ENCODE peak calls at places on chromosomes 4 and X, in five cellular contexts. Q is A549, V is HepG2, I is WTC11, U is K562. P is an unnamed sample.

GRCh38 chr4:111952708-111953107 is 192.5 kb upstream of the FAM241A start:
- DNase-seq in Q (no peak), V (no peak), I (no peak), U (no peak), P (no peak)

GRCh38 chrX:129653181-129653984 is 1.4 kb downstream of the APLN start:
- DNase-seq in Q (no peak), V (no peak), I (no peak), U (no peak), P (no peak)

GRCh38 chrX:21524008-21524407 is 134.1 kb downstream of the KLHL34 start:
- DNase-seq in Q (no peak), V (no peak), I (no peak), U (no peak), P (no peak)

GRCh38 chrX:65536291-65536690 is 1.7 kb upstream of the LAS1L start:
- DNase-seq in Q (no peak), V (no peak), I (no peak), U (no peak), P (no peak)

GRCh38 chr4:46908148-46908547 is 897 bp downstream of the COX7B2 start:
- DNase-seq in Q (no peak), V (no peak), I (no peak), U (no peak), P (no peak)

GRCh38 chrX:41381685-41382084 is 47.7 kb downstream of the DDX3X start:
- DNase-seq in Q (peak; percentile 93), V (peak; percentile 89), I (peak; percentile 28), U (no peak), P (no peak)

GRCh38 chr4:65535128-65535527 is 135.2 kb downstream of the EPHA5 start:
- DNase-seq in Q (peak; percentile 23), V (no peak), I (no peak), U (no peak), P (no peak)

GRCh38 chrX:16433021-16433420 is 216.9 kb upstream of the S100G start:
- DNase-seq in Q (no peak), V (no peak), I (no peak), U (no peak), P (no peak)

GRCh38 chr4:65502151-65502691 is 168.1 kb downstream of the EPHA5 start:
- DNase-seq in Q (peak; percentile 70), V (no peak), I (no peak), U (no peak), P (no peak)

GRCh38 chr4:5821665-5822358 is 71.1 kb downstream of the CRMP1 start:
- DNase-seq in Q (peak; percentile 11), V (no peak), I (peak; percentile 71), U (peak; percentile 66), P (no peak)

GRCh38 chr4:26885912-26886274 is 25.3 kb downstream of the STIM2 start:
- DNase-seq in Q (no peak), V (no peak), I (no peak), U (no peak), P (peak; percentile 65)

GRCh38 chr4:89305712-89306437 is 1.7 kb downstream of the GPRIN3 start:
- DNase-seq in Q (peak; percentile 71), V (no peak), I (no peak), U (no peak), P (no peak)

DNA sequence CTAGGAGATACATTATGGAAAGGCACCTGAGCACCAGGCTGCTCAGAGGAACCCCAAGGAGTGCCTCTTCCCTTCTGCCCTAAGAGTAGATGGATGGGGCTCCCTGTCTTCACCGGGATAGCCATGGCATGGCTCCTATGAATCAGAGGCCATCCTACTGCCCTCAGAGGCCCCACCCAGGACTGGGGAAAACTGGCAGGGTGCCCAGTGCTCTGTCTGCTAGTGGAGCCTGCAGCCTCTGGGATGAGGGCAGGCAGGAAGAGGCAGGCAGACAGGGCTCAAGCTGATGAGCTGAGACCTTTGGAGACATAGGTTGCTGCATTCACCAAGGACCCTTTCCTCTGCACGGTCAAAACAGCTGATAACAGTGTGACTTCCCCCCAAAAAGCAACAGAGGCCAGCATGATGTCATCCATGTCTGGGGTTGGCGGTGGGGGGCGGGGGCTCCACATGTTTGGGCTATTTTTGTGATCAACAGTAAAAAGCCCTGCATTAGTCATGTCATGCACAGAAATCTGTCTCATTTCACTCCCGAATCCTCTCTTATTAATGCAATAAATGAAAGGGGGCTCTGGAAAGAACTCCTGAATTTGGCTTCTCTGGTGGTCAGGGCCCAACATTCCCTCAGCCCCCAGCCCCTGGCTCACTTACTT is 207.6 kb upstream of the MAMLD1 start:
- DNase-seq in Q (peak; percentile 58), V (no peak), I (no peak), U (no peak), P (no peak)
- TF ChIP-seq ESRRA in Q (no peak), V (no peak), I (no peak), U (no peak), P (no peak)

GRCh38 chr4:6918345-6918744 is 8.7 kb downstream of the TBC1D14 start:
- DNase-seq in Q (no peak), V (no peak), I (no peak), U (no peak), P (no peak)
- TF ChIP-seq ESRRA in Q (no peak), V (no peak), I (no peak), U (peak; percentile 82), P (no peak)

GRCh38 chr4:7640136-7640535 is 205.4 kb upstream of the PSAPL1 start:
- DNase-seq in Q (no peak), V (no peak), I (no peak), U (no peak), P (no peak)

GRCh38 chr4:7645158-7645557 is 210.4 kb upstream of the PSAPL1 start:
- DNase-seq in Q (no peak), V (no peak), I (no peak), U (no peak), P (no peak)

GRCh38 chr4:7645956-7646355 is 211.2 kb upstream of the PSAPL1 start:
- DNase-seq in Q (no peak), V (no peak), I (no peak), U (no peak), P (no peak)

GRCh38 chr4:7641712-7642111 is 207.0 kb upstream of the PSAPL1 start:
- DNase-seq in Q (no peak), V (no peak), I (no peak), U (no peak), P (no peak)

GRCh38 chr4:7642764-7643495 is 208.2 kb upstream of the PSAPL1 start:
- DNase-seq in Q (no peak), V (no peak), I (no peak), U (no peak), P (no peak)
- TF ChIP-seq ESRRA in Q (no peak), V (no peak), I (no peak), U (no peak), P (no peak)

GRCh38 chrX:48854898-48855297 is 19.5 kb upstream of the PCSK1N start:
- DNase-seq in Q (peak; percentile 29), V (peak; percentile 25), I (peak; percentile 20), U (no peak), P (no peak)
- TF ChIP-seq ESRRA in Q (no peak), V (no peak), I (no peak), U (no peak), P (no peak)

GRCh38 chr4:141131738-141132688 is 1.3 kb downstream of the RNF150 start:
- DNase-seq in Q (no peak), V (no peak), I (peak; percentile 22), U (no peak), P (no peak)

GRCh38 chr4:141134586-141134985 is 1.3 kb upstream of the RNF150 start:
- DNase-seq in Q (no peak), V (no peak), I (no peak), U (no peak), P (no peak)

GRCh38 chr4:141134051-141134450 is 782 bp upstream of the RNF150 start:
- DNase-seq in Q (no peak), V (no peak), I (no peak), U (no peak), P (no peak)

GRCh38 chr4:141132689-141133145 is 552 bp downstream of the RNF150 start:
- DNase-seq in Q (no peak), V (no peak), I (peak; percentile 36), U (no peak), P (no peak)

GRCh38 chr4:141133146-141134006 is at the start of gene RNF150:
- DNase-seq in Q (peak; percentile 82), V (peak; percentile 65), I (peak; percentile 78), U (peak; percentile 39), P (peak; percentile 9)
- TF ChIP-seq ESRRA in Q (no peak), V (no peak), I (peak; percentile 43), U (no peak), P (no peak)

GRCh38 chrX:96688789-96689188 is 4.1 kb downstream of the DIAPH2 start:
- DNase-seq in Q (no peak), V (no peak), I (no peak), U (no peak), P (no peak)
- TF ChIP-seq ESRRA in Q (no peak), V (no peak), I (no peak), U (no peak), P (no peak)

DNA sequence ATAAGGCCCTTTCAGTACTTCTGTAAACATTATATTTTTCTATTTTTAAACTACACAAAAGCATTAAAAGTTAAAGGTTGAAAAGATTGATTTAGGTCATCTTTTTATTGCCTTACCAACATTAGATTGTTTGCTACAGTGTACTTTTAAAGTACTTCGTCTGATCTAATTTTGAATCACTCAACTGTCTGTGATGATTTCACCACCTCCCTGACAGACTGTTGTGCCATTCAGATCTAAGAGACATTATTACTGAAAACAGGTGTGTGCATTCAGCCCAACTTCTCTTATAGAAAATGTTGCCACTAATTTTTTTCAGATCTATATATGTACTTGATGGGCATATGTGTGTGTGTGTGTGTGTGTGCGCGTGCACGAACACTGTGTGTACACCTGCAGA is 39.3 kb downstream of the GASK1B start:
- DNase-seq in Q (no peak), V (no peak), I (no peak), U (no peak), P (no peak)
- TF ChIP-seq ESRRA in Q (no peak), V (no peak), I (no peak), U (no peak), P (no peak)

GRCh38 chrX:115902995-115903394 is 267.5 kb upstream of the AGTR2 start:
- DNase-seq in Q (no peak), V (no peak), I (no peak), U (no peak), P (no peak)

GRCh38 chrX:115898382-115899001 is 272.1 kb upstream of the AGTR2 start:
- DNase-seq in Q (peak; percentile 23), V (peak; percentile 81), I (no peak), U (peak; percentile 22), P (no peak)

GRCh38 chrX:115901241-115901640 is 269.3 kb upstream of the AGTR2 start:
- DNase-seq in Q (no peak), V (no peak), I (no peak), U (no peak), P (no peak)

GRCh38 chrX:115897956-115898355 is 272.6 kb upstream of the AGTR2 start:
- DNase-seq in Q (no peak), V (no peak), I (no peak), U (no peak), P (no peak)

GRCh38 chrX:115900425-115900824 is 270.1 kb upstream of the AGTR2 start:
- DNase-seq in Q (no peak), V (no peak), I (no peak), U (no peak), P (no peak)
- TF ChIP-seq ESRRA in Q (no peak), V (no peak), I (no peak), U (no peak), P (no peak)

GRCh38 chr4:107931775-107932321 is 499 bp downstream of the CYP2U1 start:
- DNase-seq in Q (no peak), V (no peak), I (no peak), U (no peak), P (no peak)
- TF ChIP-seq ESRRA in Q (no peak), V (no peak), I (peak; percentile 8), U (no peak), P (no peak)

P was measured in GM12878.